ENCODE peak calls at places on chromosomes 6 and 20, in four cellular contexts. One of them, this sample, is unnamed.
A peak's percentile ranks its signal among the peaks of the same experiment; 100 is the strongest.

GRCh38 chr6:34393191-34393967 is 910 bp upstream of the NUDT3 start:
- DNase-seq in activated B cell treated with CpG ODN at 0.5 μM for 24 hours: no peak
- DNase-seq in PC-3: peak; percentile 39
- DNase-seq in BJ: no peak
- DNase-seq in this sample: no peak

GRCh38 chr6:11752350-11752749 is 26.3 kb downstream of the ADTRP start:
- DNase-seq in activated B cell treated with CpG ODN at 0.5 μM for 24 hours: no peak
- DNase-seq in PC-3: no peak
- DNase-seq in BJ: no peak
- DNase-seq in this sample: no peak

GRCh38 chr20:16926626-16927025 is 178.5 kb downstream of the OTOR start:
- DNase-seq in activated B cell treated with CpG ODN at 0.5 μM for 24 hours: no peak
- DNase-seq in PC-3: no peak
- DNase-seq in BJ: no peak
- DNase-seq in this sample: no peak

GRCh38 chr6:28489366-28490190 is 26.0 kb downstream of the GPX6 start:
- DNase-seq in activated B cell treated with CpG ODN at 0.5 μM for 24 hours: no peak
- DNase-seq in PC-3: no peak
- DNase-seq in BJ: no peak
- DNase-seq in this sample: no peak

GRCh38 chr6:45420083-45420908 is 42.6 kb upstream of the SUPT3H start:
- DNase-seq in activated B cell treated with CpG ODN at 0.5 μM for 24 hours: peak; percentile 35
- DNase-seq in PC-3: peak; percentile 58
- DNase-seq in BJ: no peak
- DNase-seq in this sample: no peak

GRCh38 chr6:55101157-55101556 is 73.2 kb upstream of the HCRTR2 start:
- DNase-seq in activated B cell treated with CpG ODN at 0.5 μM for 24 hours: no peak
- DNase-seq in PC-3: no peak
- DNase-seq in BJ: no peak
- DNase-seq in this sample: no peak

GRCh38 chr20:3701061-3701998 is 11.1 kb downstream of the SIGLEC1 start:
- DNase-seq in activated B cell treated with CpG ODN at 0.5 μM for 24 hours: no peak
- DNase-seq in PC-3: no peak
- DNase-seq in BJ: no peak
- DNase-seq in this sample: no peak

GRCh38 chr20:56793916-56794315 is 164.8 kb downstream of the TFAP2C start:
- DNase-seq in activated B cell treated with CpG ODN at 0.5 μM for 24 hours: no peak
- DNase-seq in PC-3: no peak
- DNase-seq in BJ: no peak
- DNase-seq in this sample: no peak

GRCh38 chr6:31945507-31946369 is at the start of gene CFB:
- DNase-seq in activated B cell treated with CpG ODN at 0.5 μM for 24 hours: no peak
- DNase-seq in PC-3: peak; percentile 79
- DNase-seq in BJ: no peak
- DNase-seq in this sample: peak; percentile 28

GRCh38 chr20:46196990-46197389 is 78.9 kb downstream of the CD40 start:
- DNase-seq in activated B cell treated with CpG ODN at 0.5 μM for 24 hours: no peak
- DNase-seq in PC-3: no peak
- DNase-seq in BJ: no peak
- DNase-seq in this sample: no peak

GRCh38 chr6:77456531-77457248 is 6.6 kb downstream of the HTR1B start:
- DNase-seq in activated B cell treated with CpG ODN at 0.5 μM for 24 hours: no peak
- DNase-seq in PC-3: peak; percentile 58
- DNase-seq in BJ: peak; percentile 97
- DNase-seq in this sample: no peak

GRCh38 chr6:150659046-150659763 is 59.5 kb downstream of the PLEKHG1 start:
- DNase-seq in activated B cell treated with CpG ODN at 0.5 μM for 24 hours: no peak
- DNase-seq in PC-3: no peak
- DNase-seq in BJ: no peak
- DNase-seq in this sample: no peak

GRCh38 chr6:167307342-167307955 is 16.3 kb downstream of the UNC93A start:
- DNase-seq in activated B cell treated with CpG ODN at 0.5 μM for 24 hours: no peak
- DNase-seq in PC-3: no peak
- DNase-seq in BJ: no peak
- DNase-seq in this sample: no peak

GRCh38 chr20:47233333-47234188 is 122.9 kb downstream of the ZMYND8 start:
- DNase-seq in activated B cell treated with CpG ODN at 0.5 μM for 24 hours: no peak
- DNase-seq in PC-3: no peak
- DNase-seq in BJ: peak; percentile 27
- DNase-seq in this sample: no peak

GRCh38 chr20:47230811-47231256 is 125.7 kb downstream of the ZMYND8 start:
- DNase-seq in activated B cell treated with CpG ODN at 0.5 μM for 24 hours: no peak
- DNase-seq in PC-3: no peak
- DNase-seq in BJ: no peak
- DNase-seq in this sample: no peak

GRCh38 chr20:47228654-47229053 is 127.8 kb downstream of the ZMYND8 start:
- DNase-seq in activated B cell treated with CpG ODN at 0.5 μM for 24 hours: no peak
- DNase-seq in PC-3: no peak
- DNase-seq in BJ: no peak
- DNase-seq in this sample: no peak

GRCh38 chr20:47232518-47232917 is 124.0 kb downstream of the ZMYND8 start:
- DNase-seq in activated B cell treated with CpG ODN at 0.5 μM for 24 hours: no peak
- DNase-seq in PC-3: no peak
- DNase-seq in BJ: no peak
- DNase-seq in this sample: no peak

GRCh38 chr20:47231382-47232042 is 125.0 kb downstream of the ZMYND8 start:
- DNase-seq in activated B cell treated with CpG ODN at 0.5 μM for 24 hours: no peak
- DNase-seq in PC-3: no peak
- DNase-seq in BJ: no peak
- DNase-seq in this sample: no peak
- TF ChIP-seq CTCF in activated B cell treated with CpG ODN at 0.5 μM for 24 hours: no peak
- TF ChIP-seq CTCF in PC-3: no peak
- TF ChIP-seq CTCF in BJ: peak; percentile 20
- TF ChIP-seq CTCF in this sample: no peak

GRCh38 chr6:162478191-162478642 is 249.3 kb downstream of the PRKN start:
- DNase-seq in activated B cell treated with CpG ODN at 0.5 μM for 24 hours: no peak
- DNase-seq in PC-3: no peak
- DNase-seq in BJ: no peak
- DNase-seq in this sample: no peak
- TF ChIP-seq CTCF in activated B cell treated with CpG ODN at 0.5 μM for 24 hours: no peak
- TF ChIP-seq CTCF in PC-3: no peak
- TF ChIP-seq CTCF in BJ: no peak
- TF ChIP-seq CTCF in this sample: no peak

GRCh38 chr6:15510536-15511247 is 152.1 kb downstream of the DTNBP1 start:
- DNase-seq in activated B cell treated with CpG ODN at 0.5 μM for 24 hours: no peak
- DNase-seq in PC-3: no peak
- DNase-seq in BJ: no peak
- DNase-seq in this sample: peak; percentile 80

GRCh38 chr6:15513801-15514711 is 148.8 kb downstream of the DTNBP1 start:
- DNase-seq in activated B cell treated with CpG ODN at 0.5 μM for 24 hours: no peak
- DNase-seq in PC-3: no peak
- DNase-seq in BJ: no peak
- DNase-seq in this sample: no peak

GRCh38 chr6:15513131-15513771 is 149.6 kb downstream of the DTNBP1 start:
- DNase-seq in activated B cell treated with CpG ODN at 0.5 μM for 24 hours: no peak
- DNase-seq in PC-3: no peak
- DNase-seq in BJ: no peak
- DNase-seq in this sample: no peak

GRCh38 chr6:15511248-15512125 is 151.3 kb downstream of the DTNBP1 start:
- DNase-seq in activated B cell treated with CpG ODN at 0.5 μM for 24 hours: no peak
- DNase-seq in PC-3: no peak
- DNase-seq in BJ: no peak
- DNase-seq in this sample: peak; percentile 97

GRCh38 chr6:15512126-15512525 is 150.7 kb downstream of the DTNBP1 start:
- DNase-seq in activated B cell treated with CpG ODN at 0.5 μM for 24 hours: no peak
- DNase-seq in PC-3: peak; percentile 18
- DNase-seq in BJ: no peak
- DNase-seq in this sample: peak; percentile 55
- TF ChIP-seq CTCF in activated B cell treated with CpG ODN at 0.5 μM for 24 hours: no peak
- TF ChIP-seq CTCF in PC-3: peak; percentile 43
- TF ChIP-seq CTCF in BJ: no peak
- TF ChIP-seq CTCF in this sample: peak; percentile 55

GRCh38 chr6:131061771-131062160 is 1.3 kb downstream of the EPB41L2 start:
- DNase-seq in activated B cell treated with CpG ODN at 0.5 μM for 24 hours: no peak
- DNase-seq in PC-3: no peak
- DNase-seq in BJ: no peak
- DNase-seq in this sample: no peak

GRCh38 chr6:131061041-131061770 is 1.8 kb downstream of the EPB41L2 start:
- DNase-seq in activated B cell treated with CpG ODN at 0.5 μM for 24 hours: no peak
- DNase-seq in PC-3: peak; percentile 26
- DNase-seq in BJ: no peak
- DNase-seq in this sample: no peak

GRCh38 chr6:131063764-131064272 is 773 bp upstream of the EPB41L2 start:
- DNase-seq in activated B cell treated with CpG ODN at 0.5 μM for 24 hours: no peak
- DNase-seq in PC-3: no peak
- DNase-seq in BJ: no peak
- DNase-seq in this sample: no peak

GRCh38 chr6:131062245-131063027 is 609 bp downstream of the EPB41L2 start:
- DNase-seq in activated B cell treated with CpG ODN at 0.5 μM for 24 hours: peak; percentile 40
- DNase-seq in PC-3: no peak
- DNase-seq in BJ: no peak
- DNase-seq in this sample: no peak

DNA sequence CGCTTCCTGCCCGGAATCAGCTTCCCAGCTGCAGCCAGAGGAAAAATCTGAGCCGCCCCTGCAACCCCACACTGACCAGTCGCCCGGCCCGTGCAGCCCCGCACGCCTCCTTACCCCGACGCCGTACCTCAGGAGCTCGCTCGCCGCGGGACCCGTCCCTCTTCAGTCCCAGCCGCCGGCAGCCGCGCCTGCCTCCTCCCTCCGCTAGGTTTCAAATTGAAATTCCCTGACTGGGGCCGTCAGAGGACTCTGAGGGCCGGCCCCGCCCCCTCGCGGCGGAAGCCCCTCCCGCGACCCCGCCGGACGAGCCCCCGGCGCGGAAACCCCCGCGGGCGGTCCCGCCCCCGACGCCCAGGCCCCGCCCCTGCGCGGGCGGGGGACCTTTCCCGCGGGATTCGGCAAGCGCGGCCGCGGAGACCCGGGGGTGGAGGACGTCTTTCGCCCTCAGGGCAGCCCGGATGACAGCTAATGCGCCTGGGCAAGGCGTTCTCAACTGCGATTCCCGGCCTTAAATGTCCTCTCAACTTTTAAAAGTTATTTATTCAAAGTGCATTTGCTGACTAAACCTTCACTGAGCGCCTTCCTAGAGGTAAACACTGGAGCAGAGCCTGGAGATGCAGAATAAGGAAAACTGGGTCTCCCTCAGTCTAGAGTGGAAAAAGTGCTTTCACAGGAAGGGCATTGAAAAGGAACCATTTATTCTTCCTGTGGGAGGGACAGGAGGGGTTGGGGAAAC is at the start of gene EPB41L2:
- DNase-seq in activated B cell treated with CpG ODN at 0.5 μM for 24 hours: peak; percentile 95
- DNase-seq in PC-3: peak; percentile 89
- DNase-seq in BJ: peak; percentile 55
- DNase-seq in this sample: peak; percentile 64
- TF ChIP-seq CTCF in activated B cell treated with CpG ODN at 0.5 μM for 24 hours: no peak
- TF ChIP-seq CTCF in PC-3: no peak
- TF ChIP-seq CTCF in BJ: peak; percentile 35
- TF ChIP-seq CTCF in this sample: peak; percentile 32

DNA sequence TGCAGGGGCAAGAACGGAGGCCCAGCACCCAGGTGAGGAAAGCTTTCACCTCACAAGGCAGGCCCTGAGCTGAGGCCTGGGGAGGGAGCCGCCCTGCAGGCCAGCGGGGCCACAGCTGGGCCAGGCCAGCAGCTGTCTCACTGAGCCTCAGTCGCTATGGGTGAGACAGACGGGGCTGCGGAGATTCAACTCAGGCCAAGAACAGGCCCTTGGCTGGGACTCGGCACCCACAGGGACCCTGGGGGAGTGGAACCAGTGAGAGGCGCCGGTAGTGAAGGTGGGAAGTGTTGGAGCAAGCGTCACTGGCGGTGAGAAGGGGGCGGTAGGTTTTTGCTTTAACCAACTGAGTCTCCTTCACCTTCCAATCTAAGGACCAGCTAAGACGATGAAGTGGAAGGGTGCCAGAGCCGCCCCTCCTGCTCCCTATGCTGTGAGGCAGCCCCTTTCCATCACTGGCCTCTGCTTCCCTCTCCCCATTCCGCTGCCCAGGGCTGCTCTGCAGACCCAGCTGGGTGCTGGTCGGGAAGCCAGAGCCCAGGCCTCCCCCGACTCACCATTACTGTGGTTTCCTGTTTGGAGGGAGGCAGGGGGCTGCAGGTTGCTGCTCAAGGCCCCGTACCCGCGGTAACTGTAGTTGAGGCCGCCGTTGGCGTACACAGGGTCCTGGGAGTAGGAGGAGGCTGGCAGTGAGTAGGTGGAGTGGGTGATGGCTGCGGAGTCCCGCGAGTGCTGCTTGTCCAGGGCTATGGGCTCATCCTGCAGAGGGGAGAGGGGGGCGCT is 93.7 kb downstream of the ASXL1 start:
- DNase-seq in activated B cell treated with CpG ODN at 0.5 μM for 24 hours: no peak
- DNase-seq in PC-3: no peak
- DNase-seq in BJ: no peak
- DNase-seq in this sample: no peak
- TF ChIP-seq CTCF in activated B cell treated with CpG ODN at 0.5 μM for 24 hours: no peak
- TF ChIP-seq CTCF in PC-3: no peak
- TF ChIP-seq CTCF in BJ: peak; percentile 9
- TF ChIP-seq CTCF in this sample: no peak

GRCh38 chr20:10078403-10078802 is 43.6 kb downstream of the ANKEF1 start:
- DNase-seq in activated B cell treated with CpG ODN at 0.5 μM for 24 hours: no peak
- DNase-seq in PC-3: no peak
- DNase-seq in BJ: no peak
- DNase-seq in this sample: no peak

GRCh38 chr20:10075606-10076005 is 40.8 kb downstream of the ANKEF1 start:
- DNase-seq in activated B cell treated with CpG ODN at 0.5 μM for 24 hours: no peak
- DNase-seq in PC-3: no peak
- DNase-seq in BJ: no peak
- DNase-seq in this sample: no peak

GRCh38 chr20:10076126-10077080 is 41.6 kb downstream of the ANKEF1 start:
- DNase-seq in activated B cell treated with CpG ODN at 0.5 μM for 24 hours: no peak
- DNase-seq in PC-3: peak; percentile 96
- DNase-seq in BJ: no peak
- DNase-seq in this sample: no peak

GRCh38 chr20:10077886-10078285 is 43.1 kb downstream of the ANKEF1 start:
- DNase-seq in activated B cell treated with CpG ODN at 0.5 μM for 24 hours: no peak
- DNase-seq in PC-3: no peak
- DNase-seq in BJ: no peak
- DNase-seq in this sample: no peak

DNA sequence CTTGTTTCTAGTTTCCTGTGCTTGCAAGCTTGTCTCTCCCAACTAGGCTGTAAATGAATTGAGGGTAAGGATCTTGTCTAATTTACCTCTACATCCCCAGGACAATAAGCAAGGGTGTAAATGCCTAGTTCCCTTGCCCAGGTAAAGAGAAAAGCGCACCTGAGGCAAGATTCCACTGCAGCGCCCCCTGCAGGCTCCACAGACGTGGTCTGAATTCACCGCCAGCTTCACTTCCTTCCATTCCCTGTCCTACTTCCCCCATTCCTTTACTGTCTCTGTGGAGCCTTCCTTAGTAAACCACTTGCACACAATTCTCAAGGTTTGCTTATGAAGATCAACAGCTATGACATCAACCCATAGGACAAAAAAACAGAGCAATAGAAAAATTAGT is 42.3 kb downstream of the ANKEF1 start:
- DNase-seq in activated B cell treated with CpG ODN at 0.5 μM for 24 hours: no peak
- DNase-seq in PC-3: no peak
- DNase-seq in BJ: no peak
- DNase-seq in this sample: no peak
- TF ChIP-seq CTCF in activated B cell treated with CpG ODN at 0.5 μM for 24 hours: no peak
- TF ChIP-seq CTCF in PC-3: peak; percentile 80
- TF ChIP-seq CTCF in BJ: peak; percentile 22
- TF ChIP-seq CTCF in this sample: no peak